ENCODE peak calls at places on chromosomes 11 and 22, in ten cellular contexts. U is foreskin keratinocyte, B is right lobe of liver, A is testis, T is A549, D is retinal pigment epithelial cell, L is Calu3, Z is endothelial cell, G is uterus, E is kidney epithelial cell. W is an unnamed sample.

GRCh38 chr22:47094861-47095330 is 332.4 kb downstream of the TBC1D22A start:
- DNase-seq in T (no peak), L (no peak), B (no peak), U (no peak), D (peak; percentile 44), E (no peak), A (no peak), G (no peak), Z (no peak), W (no peak)

GRCh38 chr11:121341609-121342008 is 49.0 kb downstream of the SC5D start:
- DNase-seq in E (no peak), T (no peak), Z (no peak), L (no peak), B (no peak), G (no peak), A (no peak), D (no peak), U (no peak), W (no peak)

GRCh38 chr22:42863349-42863911 is 6.4 kb upstream of the ARFGAP3 start:
- DNase-seq in B (no peak), Z (no peak), G (no peak), T (no peak), A (no peak), U (peak; percentile 78), D (no peak), E (peak; percentile 84), L (peak; percentile 43), W (peak; percentile 74)

GRCh38 chr11:8219257-8220021 is 44.2 kb downstream of the LMO1 start:
- DNase-seq in B (no peak), D (peak; percentile 18), E (peak; percentile 23), U (no peak), Z (peak; percentile 73), A (peak; percentile 70), L (peak; percentile 64), T (peak; percentile 79), G (no peak), W (peak; percentile 67)

GRCh38 chr22:38267086-38267485 is 5.7 kb downstream of the TMEM184B start:
- DNase-seq in A (no peak), E (no peak), T (no peak), B (no peak), L (no peak), D (no peak), U (no peak), Z (no peak), G (no peak), W (peak; percentile 90)

GRCh38 chr11:119108151-119108856 is 1.2 kb downstream of the C2CD2L start:
- DNase-seq in Z (no peak), B (no peak), E (no peak), U (peak; percentile 54), T (no peak), G (no peak), L (peak; percentile 52), A (no peak), D (no peak), W (peak; percentile 64)

GRCh38 chr11:102421262-102421661 is 31.3 kb downstream of the TMEM123 start:
- DNase-seq in D (peak; percentile 51), E (no peak), T (no peak), L (no peak), B (no peak), Z (no peak), U (no peak), G (no peak), A (no peak), W (no peak)

GRCh38 chr11:39617971-39618370 is 1841.5 kb downstream of the LRRC4C start:
- DNase-seq in G (no peak), D (no peak), L (no peak), T (no peak), U (no peak), B (no peak), E (no peak), A (no peak), Z (no peak), W (no peak)

GRCh38 chr11:102559839-102560238 is 29.3 kb upstream of the MMP7 start:
- DNase-seq in G (no peak), Z (no peak), E (no peak), T (no peak), A (no peak), B (no peak), L (no peak), U (no peak), D (no peak), W (no peak)

GRCh38 chr11:88175707-88176066 is 444 bp upstream of the RAB38 start:
- DNase-seq in E (no peak), U (no peak), B (no peak), D (no peak), A (peak; percentile 20), L (no peak), T (no peak), Z (no peak), G (no peak), W (no peak)

GRCh38 chr22:50061824-50062355 is 3.8 kb upstream of the TTLL8 start:
- DNase-seq in E (no peak), L (no peak), Z (no peak), A (no peak), B (peak; percentile 37), G (no peak), U (no peak), T (no peak), D (no peak), W (no peak)

GRCh38 chr11:36431429-36432092 is 78.5 kb downstream of the TRAF6 start:
- DNase-seq in G (peak; percentile 83), T (peak; percentile 95), B (no peak), L (peak; percentile 30), U (peak; percentile 86), Z (no peak), A (peak; percentile 30), E (peak; percentile 93), D (peak; percentile 65), W (peak; percentile 99)

GRCh38 chr11:2530131-2530854 is 85.5 kb downstream of the KCNQ1 start:
- DNase-seq in Z (no peak), U (no peak), L (no peak), B (peak; percentile 48), G (no peak), E (no peak), D (no peak), T (no peak), A (no peak), W (no peak)

GRCh38 chr11:65315866-65316233 is 1.2 kb downstream of the CDC42EP2 start:
- DNase-seq in D (no peak), E (no peak), Z (no peak), B (no peak), U (no peak), L (no peak), T (no peak), A (no peak), G (no peak), W (no peak)
- TF ChIP-seq CTCF in D (no peak), E (no peak), Z (peak; percentile 47), B (no peak), U (no peak), L (peak; percentile 67), T (peak; percentile 49), A (no peak), G (no peak), W (no peak)

GRCh38 chr11:128761339-128761738 is 67.5 kb downstream of the FLI1 start:
- DNase-seq in A (no peak), E (no peak), U (no peak), Z (no peak), D (no peak), B (no peak), G (no peak), L (no peak), T (no peak), W (no peak)
- TF ChIP-seq CTCF in A (no peak), E (no peak), U (no peak), Z (no peak), D (no peak), B (no peak), G (no peak), L (no peak), T (no peak), W (no peak)

DNA sequence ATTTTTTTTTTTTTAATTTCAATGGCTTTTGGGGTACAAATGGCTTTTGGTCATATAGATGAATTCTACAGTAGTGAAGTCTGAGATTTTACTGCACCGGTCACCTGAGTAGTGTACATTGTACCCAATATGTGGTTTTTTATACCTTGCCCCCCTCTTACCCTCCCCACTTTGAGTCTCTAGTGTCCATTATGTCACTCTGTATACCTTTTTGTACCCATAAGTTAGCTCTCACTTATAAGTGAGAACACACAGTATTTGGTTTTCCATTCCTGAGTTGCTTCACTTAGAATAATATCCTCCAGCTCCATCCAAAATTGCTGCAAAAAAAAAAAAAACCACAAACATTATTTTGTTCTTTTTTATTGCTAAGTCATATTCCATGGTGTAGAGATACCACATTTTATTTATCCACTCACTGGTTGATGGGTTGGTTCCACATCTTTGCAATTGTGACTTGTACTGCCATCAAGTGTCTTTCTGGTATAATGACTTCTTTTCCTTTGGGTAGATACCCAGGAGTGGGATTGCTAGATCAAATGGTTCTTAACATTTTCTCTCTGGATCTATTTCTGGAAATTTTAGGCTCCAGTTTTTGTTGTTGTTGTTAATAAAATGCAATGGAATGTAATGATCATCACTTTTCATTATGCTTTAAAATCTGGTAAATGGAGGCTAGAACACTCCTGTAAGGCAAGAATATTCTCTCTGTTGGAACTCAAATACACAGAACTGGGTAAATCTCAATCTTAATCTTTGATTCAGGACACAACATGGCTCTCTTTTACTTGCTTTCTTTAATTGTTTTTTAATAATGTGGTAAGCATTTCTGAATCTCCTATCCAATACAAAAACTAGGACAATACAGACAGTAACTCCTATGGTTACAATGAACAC is 10.3 kb downstream of the NEAT1 start:
- DNase-seq in A (no peak), B (no peak), U (no peak), G (no peak), L (no peak), Z (no peak), E (no peak), D (no peak), T (no peak), W (peak; percentile 72)
- TF ChIP-seq CTCF in A (peak; percentile 5), B (peak; percentile 23), U (peak; percentile 47), G (no peak), L (no peak), Z (no peak), E (peak; percentile 8), D (no peak), T (peak; percentile 52), W (peak; percentile 8)

GRCh38 chr11:45850446-45850845 is 3.2 kb downstream of the CRY2 start:
- DNase-seq in U (no peak), Z (no peak), T (no peak), L (no peak), D (no peak), G (no peak), A (no peak), E (no peak), B (no peak), W (peak; percentile 15)

GRCh38 chr11:45846974-45847907 is at the start of gene CRY2:
- DNase-seq in U (peak; percentile 83), L (peak; percentile 99), B (peak; percentile 99), T (peak; percentile 90), D (peak; percentile 75), E (peak; percentile 77), A (peak; percentile 99), G (peak; percentile 100), Z (peak; percentile 99), W (peak; percentile 99)

GRCh38 chr11:45848654-45849081 is 1.4 kb downstream of the CRY2 start:
- DNase-seq in Z (no peak), D (no peak), L (no peak), E (no peak), B (no peak), A (no peak), T (no peak), U (no peak), G (no peak), W (no peak)

GRCh38 chr11:45846174-45846675 is 1.1 kb upstream of the CRY2 start:
- DNase-seq in B (no peak), G (no peak), U (no peak), A (no peak), Z (no peak), D (no peak), T (no peak), E (no peak), L (no peak), W (no peak)

GRCh38 chr11:45847908-45848316 is 637 bp downstream of the CRY2 start:
- DNase-seq in G (no peak), A (peak; percentile 71), Z (peak; percentile 37), L (peak; percentile 38), B (no peak), U (peak; percentile 31), E (no peak), D (no peak), T (peak; percentile 56), W (peak; percentile 64)
- TF ChIP-seq CTCF in G (no peak), A (peak; percentile 15), Z (no peak), L (no peak), B (no peak), U (peak; percentile 22), E (peak; percentile 5), D (peak; percentile 17), T (no peak), W (peak; percentile 12)

W was measured in fibroblast of pulmonary artery.